ENCODE peak calls at places on chromosomes 12 and 14, in four cellular contexts. W, S, P and A are unnamed samples.

GRCh38 chr12:77746108-77746507 is 84.6 kb upstream of the NAV3 start:
- DNase-seq in W (peak), S (no peak), P (no peak), A (no peak)

GRCh38 chr12:62862259-62862881 is 72.6 kb downstream of the PPM1H start:
- DNase-seq in W (no peak), S (no peak), P (no peak), A (no peak)

GRCh38 chr12:75995691-75996090 is 35.9 kb downstream of the PHLDA1 start:
- DNase-seq in W (no peak), S (no peak), P (no peak), A (no peak)

GRCh38 chr12:122031342-122032216 is 9.9 kb downstream of the BCL7A start:
- DNase-seq in W (no peak), S (no peak), P (no peak), A (peak)

GRCh38 chr12:128852885-128853284 is 393 bp upstream of the GLT1D1 start:
- DNase-seq in W (no peak), S (no peak), P (no peak), A (no peak)

GRCh38 chr12:116096874-116097273 is 180.6 kb downstream of the MED13L start:
- DNase-seq in W (no peak), S (no peak), P (no peak), A (no peak)

GRCh38 chr14:20630340-20631022 is 11.0 kb downstream of the OR6S1 start:
- DNase-seq in W (peak), S (no peak), P (peak), A (no peak)

GRCh38 chr12:65882504-65882903 is 58.2 kb downstream of the HMGA2 start:
- DNase-seq in W (no peak), S (no peak), P (no peak), A (no peak)

GRCh38 chr12:72271401-72271740 is 799 bp upstream of the TRHDE start:
- DNase-seq in W (peak), S (peak), P (no peak), A (no peak)

GRCh38 chr12:8780389-8780788 is 42.0 kb upstream of the A2ML1 start:
- DNase-seq in W (peak), S (no peak), P (peak), A (no peak)

DNA sequence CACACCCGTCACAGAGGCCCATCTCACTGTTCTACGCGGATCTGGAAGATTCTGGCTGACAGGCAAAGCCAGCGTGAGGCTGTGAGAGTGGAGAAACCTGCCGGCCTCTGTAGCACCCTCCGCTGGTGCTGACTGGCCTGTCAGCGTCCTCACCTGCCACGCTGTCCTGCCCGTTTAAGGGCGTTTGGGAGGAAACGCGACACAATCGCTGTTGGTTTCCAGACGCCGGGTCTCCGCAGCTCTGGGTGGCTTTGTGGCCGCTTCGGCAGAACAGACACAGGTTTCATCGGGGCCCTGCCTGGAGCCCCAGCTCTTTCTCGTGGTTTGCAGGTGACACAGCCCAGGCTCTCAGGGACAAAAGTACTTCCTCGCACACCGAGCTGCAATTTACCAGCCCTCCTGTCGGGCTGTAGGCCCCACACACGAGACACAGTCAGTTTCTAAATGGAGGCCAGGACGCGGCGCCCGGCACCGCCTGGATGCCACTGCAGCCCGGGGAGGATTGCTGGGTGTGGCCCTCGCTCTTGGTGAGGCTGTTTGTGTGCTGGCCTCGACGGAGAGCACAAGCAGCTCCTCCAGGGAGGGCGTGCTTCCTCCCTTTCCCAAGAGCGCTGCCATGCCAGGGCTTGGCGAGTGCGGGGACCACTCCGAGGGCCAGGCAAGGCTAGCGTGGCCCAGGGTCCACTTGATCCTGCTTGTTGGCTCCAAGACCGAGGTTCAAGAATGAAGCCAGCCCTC is 70.8 kb downstream of the NOC4L start:
- DNase-seq in W (no peak), S (no peak), P (no peak), A (no peak)
- TF ChIP-seq CTCF in W (no peak), S (no peak), P (no peak), A (no peak)

GRCh38 chr14:22847661-22848341 is 11.4 kb downstream of the MMP14 start:
- DNase-seq in W (peak), S (no peak), P (no peak), A (no peak)
- TF ChIP-seq CTCF in W (peak), S (no peak), P (no peak), A (no peak)

DNA sequence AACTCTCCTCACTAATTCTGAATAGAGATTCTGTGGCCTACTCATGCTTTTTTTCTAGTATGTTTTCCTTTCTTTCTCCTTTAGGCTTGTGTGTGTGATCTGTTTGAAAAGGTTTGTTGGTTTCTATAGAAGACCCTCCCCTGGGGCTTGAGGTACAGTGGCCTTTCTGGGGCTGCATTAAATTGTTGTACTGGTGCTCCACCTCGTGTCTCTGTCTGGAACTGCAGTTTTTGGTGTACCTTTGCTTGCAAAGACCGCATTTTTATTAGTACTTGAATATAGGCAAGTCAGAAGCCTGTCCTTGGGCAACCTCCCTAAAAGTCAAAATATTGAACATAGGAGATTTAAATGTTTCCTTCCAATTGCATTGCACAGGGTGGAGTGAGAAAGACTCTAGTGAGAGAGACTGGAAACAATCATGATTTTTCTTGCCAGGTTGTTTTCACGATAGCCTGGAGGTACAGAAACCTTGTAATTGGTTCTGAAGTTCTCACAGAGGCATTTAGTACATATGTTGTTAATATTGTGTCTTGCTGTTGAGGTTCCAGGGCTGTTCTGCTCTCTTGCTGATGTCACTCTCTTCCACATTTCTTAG is 39.0 kb downstream of the SLCO1B1 start:
- DNase-seq in W (peak), S (no peak), P (peak), A (no peak)
- TF ChIP-seq CTCF in W (peak), S (peak), P (peak), A (peak)

DNA sequence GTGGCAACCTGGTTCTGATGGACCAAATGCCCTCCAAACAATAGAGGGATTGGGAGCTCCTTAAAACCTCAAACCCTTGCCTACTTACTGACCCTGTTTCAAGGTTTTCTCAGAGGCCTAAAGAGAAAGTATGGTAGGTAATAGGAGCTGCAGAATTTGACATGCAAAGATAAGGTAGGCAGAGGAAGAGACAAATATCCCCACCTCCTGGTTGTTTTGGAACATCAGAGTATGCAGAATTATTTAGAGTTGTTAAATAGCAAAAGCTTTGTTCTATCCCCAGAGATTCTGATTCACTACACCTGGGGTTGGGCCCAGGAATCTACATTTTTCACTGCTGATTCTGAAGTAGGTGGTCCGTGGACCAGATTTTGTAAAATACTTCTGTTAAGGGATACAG is 421.2 kb downstream of the SOX5 start:
- DNase-seq in W (no peak), S (no peak), P (no peak), A (no peak)
- TF ChIP-seq CTCF in W (no peak), S (no peak), P (no peak), A (no peak)

GRCh38 chr14:104296388-104297312 is 158.3 kb downstream of the KIF26A start:
- DNase-seq in W (no peak), S (no peak), P (no peak), A (no peak)
- TF ChIP-seq CTCF in W (no peak), S (no peak), P (no peak), A (no peak)